ENCODE peak calls at places on chromosomes 7 and 10, in seven cellular contexts. A, T, R, W, I, J and L are unnamed samples.

GRCh38 chr10:103559776-103560175 is 66.3 kb downstream of the NEURL1 start:
- DNase-seq in A (no peak), T (no peak), R (no peak), W (no peak), I (no peak), J (no peak), L (no peak)

GRCh38 chr7:126690848-126691751 is 561.6 kb downstream of the GRM8 start:
- DNase-seq in A (no peak), T (no peak), R (no peak), W (no peak), I (no peak), J (no peak), L (no peak)

GRCh38 chr10:17031656-17032630 is 97.7 kb downstream of the CUBN start:
- DNase-seq in A (no peak), T (no peak), R (no peak), W (no peak), I (no peak), J (no peak), L (no peak)

GRCh38 chr10:49187044-49187484 is 1.1 kb downstream of the TMEM273 start:
- DNase-seq in A (no peak), T (no peak), R (no peak), W (no peak), I (no peak), J (no peak), L (no peak)

GRCh38 chr10:118310822-118311221 is 31.3 kb downstream of the FAM204A start:
- DNase-seq in A (no peak), T (no peak), R (no peak), W (no peak), I (no peak), J (no peak), L (no peak)

GRCh38 chr7:88075216-88075615 is 141.2 kb downstream of the ADAM22 start:
- DNase-seq in A (no peak), T (no peak), R (no peak), W (no peak), I (no peak), J (no peak), L (peak)

GRCh38 chr10:61943699-61944444 is 42.4 kb downstream of the ARID5B start:
- DNase-seq in A (no peak), T (no peak), R (no peak), W (no peak), I (no peak), J (peak), L (no peak)

GRCh38 chr10:131897297-131897899 is 3.4 kb upstream of the PPP2R2D start:
- DNase-seq in A (no peak), T (no peak), R (no peak), W (no peak), I (no peak), J (no peak), L (no peak)

GRCh38 chr7:158423190-158423555 is 164.4 kb downstream of the PTPRN2 start:
- DNase-seq in A (no peak), T (no peak), R (no peak), W (no peak), I (no peak), J (no peak), L (no peak)

GRCh38 chr10:43048301-43049051 is 28.4 kb upstream of the RET start:
- DNase-seq in A (no peak), T (peak), R (no peak), W (peak), I (no peak), J (no peak), L (no peak)

GRCh38 chr7:136102881-136103280 is 125.7 kb upstream of the MTPN start:
- DNase-seq in A (no peak), T (no peak), R (no peak), W (no peak), I (no peak), J (no peak), L (no peak)

GRCh38 chr10:58625070-58625469 is 112.4 kb downstream of the BICC1 start:
- DNase-seq in A (no peak), T (no peak), R (no peak), W (no peak), I (no peak), J (no peak), L (no peak)

GRCh38 chr7:157704365-157704764 is 367.6 kb downstream of the DNAJB6 start:
- DNase-seq in A (no peak), T (no peak), R (no peak), W (peak), I (no peak), J (no peak), L (no peak)

GRCh38 chr7:71521506-71521905 is 389.6 kb downstream of the GALNT17 start:
- DNase-seq in A (no peak), T (no peak), R (no peak), W (no peak), I (no peak), J (no peak), L (peak)

GRCh38 chr10:122172311-122173008 is 98.6 kb upstream of the BTBD16 start:
- DNase-seq in A (no peak), T (no peak), R (no peak), W (no peak), I (no peak), J (no peak), L (no peak)

GRCh38 chr7:19177269-19177668 is 32.0 kb upstream of the FERD3L start:
- DNase-seq in A (no peak), T (no peak), R (no peak), W (no peak), I (no peak), J (no peak), L (no peak)

GRCh38 chr10:997266-998022 is 9.2 kb downstream of the GTPBP4 start:
- DNase-seq in A (no peak), T (no peak), R (no peak), W (no peak), I (no peak), J (no peak), L (no peak)

GRCh38 chr10:70191906-70192305 is 21.6 kb upstream of the SAR1A start:
- DNase-seq in A (no peak), T (no peak), R (no peak), W (no peak), I (no peak), J (no peak), L (no peak)

GRCh38 chr7:3206771-3207191 is 94.3 kb upstream of the SDK1 start:
- DNase-seq in A (no peak), T (no peak), R (no peak), W (peak), I (no peak), J (no peak), L (no peak)

GRCh38 chr10:124000792-124001201 is 92.6 kb downstream of the CHST15 start:
- DNase-seq in A (no peak), T (no peak), R (no peak), W (no peak), I (no peak), J (no peak), L (no peak)

GRCh38 chr7:66055321-66055956 is 20.2 kb upstream of the ASL start:
- DNase-seq in A (no peak), T (no peak), R (no peak), W (no peak), I (no peak), J (no peak), L (no peak)

GRCh38 chr7:155981703-155982102 is 169.4 kb upstream of the SHH start:
- DNase-seq in A (no peak), T (no peak), R (no peak), W (no peak), I (no peak), J (no peak), L (no peak)

GRCh38 chr10:110651044-110651958 is 7.2 kb downstream of the RBM20 start:
- DNase-seq in A (no peak), T (peak), R (no peak), W (no peak), I (no peak), J (no peak), L (no peak)

GRCh38 chr7:29199776-29200175 is 5.2 kb downstream of the CHN2 start:
- DNase-seq in A (no peak), T (no peak), R (no peak), W (no peak), I (no peak), J (no peak), L (no peak)

GRCh38 chr7:73822319-73823173 is 8.2 kb upstream of the CLDN4 start:
- DNase-seq in A (peak), T (no peak), R (no peak), W (no peak), I (peak), J (no peak), L (no peak)

GRCh38 chr10:131492211-131492610 is 180.7 kb upstream of the TCERG1L start:
- DNase-seq in A (no peak), T (no peak), R (no peak), W (no peak), I (no peak), J (no peak), L (no peak)

GRCh38 chr10:103072276-103072675 is 120.8 kb downstream of the NT5C2 start:
- DNase-seq in A (no peak), T (no peak), R (no peak), W (no peak), I (no peak), J (no peak), L (no peak)